ENCODE peak calls at places on chromosome 1, in nine cellular contexts. P, U, R, G, F, Y, L, Z and C are unnamed samples. For H3K9me3, the result is how much of the 10 kb centered on the place peaks cover.

GRCh38 chr1:37415611-37416244 is 58.7 kb upstream of the ZC3H12A start:
- DNase-seq in P (no peak), R (no peak), G (no peak), F (no peak), L (no peak), Z (peak), Y (no peak), U (no peak), C (no peak)

GRCh38 chr1:232968965-232969364 is 18.6 kb downstream of the NTPCR start:
- DNase-seq in Z (no peak), U (no peak), F (no peak), R (no peak), L (peak), G (peak), Y (no peak), P (no peak), C (no peak)

GRCh38 chr1:167489581-167490340 is 28.6 kb downstream of the CD247 start:
- DNase-seq in G (no peak), R (no peak), Y (no peak), Z (no peak), P (no peak), U (no peak), F (no peak), L (no peak), C (no peak)

GRCh38 chr1:203264052-203264501 is 34.6 kb upstream of the CHIT1 start:
- DNase-seq in R (no peak), F (no peak), L (no peak), P (no peak), U (no peak), G (no peak), Y (no peak), Z (no peak), C (no peak)

GRCh38 chr1:230753586-230754251 is 6.5 kb downstream of the CAPN9 start:
- DNase-seq in Z (peak), P (peak), F (no peak), L (no peak), U (peak), G (peak), Y (peak), R (no peak), C (peak)

GRCh38 chr1:53731201-53731600 is 7.8 kb downstream of the GLIS1 start:
- DNase-seq in G (no peak), P (no peak), U (no peak), Z (no peak), Y (no peak), F (no peak), L (no peak), R (no peak), C (no peak)

GRCh38 chr1:153697873-153698647 is 19.6 kb downstream of the NPR1 start:
- DNase-seq in P (no peak), G (peak), Y (peak), U (peak), Z (peak), R (peak), F (no peak), L (peak), C (peak)

GRCh38 chr1:88998716-88999115 is 6.3 kb upstream of the KYAT3 start:
- DNase-seq in R (no peak), L (peak), F (no peak), Z (no peak), Y (no peak), P (peak), G (no peak), U (no peak), C (no peak)

GRCh38 chr1:46797696-46798470 is 963 bp upstream of the CYP4B1 start:
- DNase-seq in Z (no peak), U (no peak), Y (no peak), L (no peak), R (no peak), F (no peak), P (no peak), G (no peak), C (no peak)

GRCh38 chr1:19074902-19075721 is 118.6 kb upstream of the IFFO2 start:
- DNase-seq in G (no peak), Z (no peak), U (no peak), F (no peak), Y (peak), R (no peak), P (peak), L (peak), C (peak)

GRCh38 chr1:230877139-230877923 is 9.0 kb upstream of the C1orf198 start:
- DNase-seq in Z (no peak), G (no peak), F (no peak), R (no peak), U (no peak), L (no peak), P (no peak), Y (no peak), C (no peak)

GRCh38 chr1:50973255-50973654 is 3.2 kb downstream of the CDKN2C start:
- DNase-seq in R (no peak), G (no peak), U (no peak), L (no peak), F (no peak), P (no peak), Y (no peak), Z (no peak), C (no peak)

GRCh38 chr1:207926984-207927383 is 16.1 kb upstream of the CD34 start:
- DNase-seq in F (no peak), R (no peak), Y (no peak), U (no peak), L (no peak), P (no peak), Z (no peak), G (no peak), C (no peak)

GRCh38 chr1:60273185-60273584 is 199.6 kb upstream of the C1orf87 start:
- DNase-seq in U (no peak), Z (no peak), P (no peak), Y (no peak), L (no peak), G (no peak), R (no peak), F (no peak), C (no peak)

GRCh38 chr1:34842952-34843371 is 16.6 kb downstream of the SMIM12 start:
- DNase-seq in Y (no peak), P (no peak), F (no peak), U (no peak), G (no peak), L (no peak), Z (no peak), R (peak), C (no peak)

GRCh38 chr1:165598676-165599059 is 32.4 kb upstream of the MGST3 start:
- DNase-seq in P (no peak), R (no peak), G (no peak), L (peak), F (no peak), Y (no peak), U (no peak), Z (no peak), C (no peak)

GRCh38 chr1:202639500-202639899 is 70.8 kb downstream of the SYT2 start:
- DNase-seq in Z (no peak), R (no peak), G (no peak), P (no peak), L (no peak), U (no peak), Y (no peak), F (no peak), C (no peak)

GRCh38 chr1:233295775-233296322 is 324 bp upstream of the PCNX2 start:
- DNase-seq in Z (no peak), L (no peak), Y (no peak), F (no peak), P (no peak), G (peak), U (no peak), R (no peak), C (no peak)

GRCh38 chr1:69569281-69569970 is 1.7 kb downstream of the LRRC7 start:
- DNase-seq in G (no peak), Y (no peak), P (no peak), F (no peak), U (no peak), R (no peak), L (peak), Z (no peak), C (no peak)

GRCh38 chr1:218164111-218164929 is 120.8 kb upstream of the RRP15 start:
- DNase-seq in L (peak), U (peak), Y (peak), R (no peak), F (no peak), G (peak), Z (peak), P (peak), C (peak)

GRCh38 chr1:184376359-184376758 is 10.5 kb upstream of the C1orf21 start:
- DNase-seq in F (no peak), G (no peak), L (no peak), U (no peak), P (no peak), R (no peak), Y (no peak), Z (no peak), C (no peak)

GRCh38 chr1:29514361-29515187 is 278.3 kb downstream of the PTPRU start:
- DNase-seq in U (no peak), F (no peak), Y (peak), R (peak), G (no peak), P (no peak), Z (peak), L (no peak), C (no peak)

GRCh38 chr1:54125671-54126070 is 27.1 kb downstream of the CDCP2 start:
- DNase-seq in Y (peak), G (peak), Z (peak), R (no peak), L (peak), P (peak), U (peak), F (no peak), C (peak)

GRCh38 chr1:7960165-7960564 is 1.3 kb upstream of the PARK7 start:
- DNase-seq in G (no peak), Z (no peak), F (no peak), L (no peak), R (no peak), P (no peak), Y (no peak), U (no peak), C (no peak)

GRCh38 chr1:7962011-7962335 is 462 bp downstream of the PARK7 start:
- DNase-seq in F (no peak), L (no peak), Z (no peak), U (no peak), R (no peak), Y (no peak), G (no peak), P (no peak), C (no peak)

GRCh38 chr1:7962636-7963377 is 1.3 kb downstream of the PARK7 start:
- DNase-seq in Y (no peak), Z (no peak), P (no peak), F (no peak), U (no peak), R (no peak), G (no peak), L (no peak), C (no peak)

GRCh38 chr1:7960867-7961198 is 678 bp upstream of the PARK7 start:
- DNase-seq in R (no peak), Y (no peak), G (no peak), L (no peak), F (no peak), P (no peak), U (no peak), Z (no peak), C (no peak)

GRCh38 chr1:7961199-7962010 is at the start of gene PARK7:
- DNase-seq in Y (peak), R (peak), U (peak), Z (peak), F (peak), G (peak), P (peak), L (peak), C (peak)
- TF ChIP-seq CTCF in Y (peak), R (peak), U (peak), Z (peak), F (peak), G (peak), P (no peak), L (peak), C (no peak)

GRCh38 chr1:156098782-156099181 is 15.7 kb upstream of the LMNA start:
- DNase-seq in Y (no peak), R (no peak), F (no peak), L (no peak), P (no peak), U (no peak), G (no peak), Z (no peak), C (no peak)
- H3K27ac ChIP-seq in Y (no peak), R (peak), F (peak), L (no peak), P (no peak), U (no peak), G (no peak), Z (no peak), C (no peak)

DNA sequence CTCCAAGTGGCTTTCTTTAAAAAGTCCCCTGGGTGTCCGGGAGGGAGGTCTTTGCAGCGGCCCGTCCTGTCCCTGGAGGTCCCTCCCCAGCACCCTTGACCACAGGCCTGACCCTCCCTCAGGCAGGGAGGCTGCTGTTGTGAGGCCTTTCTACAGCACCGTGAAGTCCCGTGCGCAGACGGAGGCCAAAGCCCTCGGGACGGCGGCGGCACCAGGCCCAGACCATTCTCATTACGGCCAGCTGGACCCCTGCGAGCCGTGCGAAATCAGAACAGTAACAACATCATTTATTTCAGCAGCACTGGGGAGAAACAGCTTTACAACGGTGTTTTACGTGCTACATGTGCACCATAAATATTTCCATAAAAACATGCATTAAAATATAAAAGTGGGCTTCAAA is 101.4 kb upstream of the ACTRT2 start:
- DNase-seq in Z (no peak), U (no peak), G (no peak), L (no peak), F (no peak), Y (no peak), P (no peak), R (no peak), C (no peak)
- H3K9me3 ChIP-seq in Z (under half), U (under half), G (under half), L (under half), F (under half), Y (under half), P (under half), R (under half), C (under half)

GRCh38 chr1:93056214-93056613 is 22.9 kb upstream of the MTF2 start:
- DNase-seq in P (no peak), L (no peak), U (no peak), R (no peak), G (no peak), Y (no peak), F (no peak), Z (no peak), C (no peak)

GRCh38 chr1:93056649-93057048 is 22.4 kb upstream of the MTF2 start:
- DNase-seq in P (no peak), L (no peak), Y (no peak), G (no peak), Z (no peak), U (no peak), F (no peak), R (no peak), C (no peak)

DNA sequence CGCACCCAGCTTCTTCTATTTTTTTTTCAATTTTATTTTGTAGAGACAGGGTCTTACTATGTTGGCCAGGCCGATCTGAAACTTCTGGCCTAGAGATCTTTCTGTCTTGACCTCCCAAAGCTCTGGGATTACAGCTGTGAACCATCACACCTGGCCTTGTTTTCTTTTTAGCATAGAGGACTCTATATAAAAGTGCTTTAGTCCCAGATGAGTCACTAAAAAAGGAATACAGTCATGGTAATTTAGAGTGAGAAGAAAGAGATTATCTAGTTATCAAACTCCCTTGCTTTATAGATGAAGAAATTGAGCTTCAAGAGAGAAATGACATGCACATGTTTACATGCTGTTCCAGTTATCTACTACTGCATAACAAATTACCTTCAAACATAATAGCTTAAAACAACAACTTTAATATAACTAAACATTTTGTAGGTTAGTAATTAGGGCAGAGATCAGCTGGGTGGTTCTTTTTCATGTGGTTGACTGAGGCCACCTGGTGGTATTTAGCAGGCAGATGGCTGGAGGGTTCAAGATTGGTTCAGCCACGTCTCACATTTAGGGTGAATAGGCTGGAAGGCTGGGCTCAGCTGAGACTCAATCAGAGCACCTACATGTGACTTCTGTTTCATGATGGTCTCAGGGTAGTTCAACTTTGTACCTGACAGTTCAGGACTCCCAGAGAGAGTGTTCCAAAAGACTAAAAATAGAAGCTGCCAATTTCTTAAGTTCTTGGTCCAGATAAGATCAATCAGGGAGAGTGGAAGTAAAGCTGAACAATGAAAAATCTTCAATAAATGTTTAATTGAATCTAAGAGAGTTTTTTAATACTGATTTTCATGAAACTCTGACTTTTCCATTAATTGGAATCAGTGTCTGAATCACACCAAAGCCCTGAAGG is 16.9 kb upstream of the MTF2 start:
- DNase-seq in L (peak), G (no peak), P (peak), F (no peak), U (no peak), R (no peak), Y (peak), Z (no peak), C (peak)
- TF ChIP-seq CTCF in L (peak), G (peak), P (no peak), F (peak), U (no peak), R (no peak), Y (peak), Z (peak), C (peak)

DNA sequence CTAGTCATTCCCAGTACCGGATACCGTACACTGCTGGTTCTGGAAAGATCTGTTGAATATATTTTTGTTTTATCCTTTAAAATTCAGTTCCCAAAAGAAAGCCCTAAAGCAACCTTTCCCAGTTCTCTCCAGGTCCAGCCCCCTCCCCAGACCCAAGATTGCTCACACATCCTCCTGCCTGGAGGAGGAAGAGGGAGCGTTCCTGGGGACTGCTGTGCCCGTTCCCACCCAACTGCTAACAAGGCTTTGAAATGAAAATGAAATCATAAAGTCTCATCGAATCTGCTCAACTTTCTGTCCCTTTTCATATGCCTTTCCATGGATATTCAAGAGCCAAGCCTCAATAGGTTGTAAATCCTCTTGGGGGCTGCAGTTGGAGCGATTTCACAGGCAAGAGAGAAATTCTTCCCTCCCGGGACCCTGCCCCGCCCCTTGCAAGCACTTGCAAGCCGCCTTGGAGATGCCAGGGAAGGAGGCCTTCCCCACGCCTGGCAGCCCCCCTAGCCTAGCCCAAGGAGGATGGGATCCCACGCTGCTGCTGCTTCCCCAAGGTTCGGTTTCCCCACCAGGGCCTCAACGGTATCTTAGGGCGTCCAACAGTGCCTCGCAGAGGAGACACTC is 113.2 kb upstream of the CACHD1 start:
- DNase-seq in P (no peak), F (no peak), L (no peak), Y (no peak), G (no peak), Z (no peak), R (no peak), U (no peak), C (no peak)
- H3K27ac ChIP-seq in P (no peak), F (no peak), L (no peak), Y (no peak), G (no peak), Z (no peak), R (no peak), U (no peak), C (no peak)

DNA sequence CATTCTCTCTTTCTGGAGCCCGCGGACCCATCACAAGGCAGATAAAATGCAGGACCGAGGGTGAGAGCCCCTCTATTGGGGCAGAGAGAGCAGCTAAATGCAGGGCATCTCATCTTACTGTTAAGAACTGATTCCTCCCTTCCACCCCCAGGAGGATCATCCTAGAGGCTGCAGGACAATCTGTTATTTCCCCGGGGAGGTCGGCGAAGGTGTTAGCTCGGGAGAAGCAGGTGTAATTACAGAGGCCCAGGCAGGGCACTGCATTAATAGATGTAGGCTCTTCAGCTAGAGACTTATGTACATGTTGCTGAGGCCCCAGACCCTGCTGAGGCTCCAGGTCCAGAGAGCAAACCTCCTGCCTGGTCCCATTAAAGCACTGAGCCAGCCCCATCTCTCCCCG is 320.3 kb upstream of the VAMP3 start:
- DNase-seq in Y (no peak), U (no peak), R (no peak), P (no peak), F (no peak), G (no peak), L (no peak), Z (no peak), C (no peak)
- H3K9me3 ChIP-seq in Y (under half), U (under half), R (under half), P (under half), F (under half), G (under half), L (under half), Z (under half), C (under half)

DNA sequence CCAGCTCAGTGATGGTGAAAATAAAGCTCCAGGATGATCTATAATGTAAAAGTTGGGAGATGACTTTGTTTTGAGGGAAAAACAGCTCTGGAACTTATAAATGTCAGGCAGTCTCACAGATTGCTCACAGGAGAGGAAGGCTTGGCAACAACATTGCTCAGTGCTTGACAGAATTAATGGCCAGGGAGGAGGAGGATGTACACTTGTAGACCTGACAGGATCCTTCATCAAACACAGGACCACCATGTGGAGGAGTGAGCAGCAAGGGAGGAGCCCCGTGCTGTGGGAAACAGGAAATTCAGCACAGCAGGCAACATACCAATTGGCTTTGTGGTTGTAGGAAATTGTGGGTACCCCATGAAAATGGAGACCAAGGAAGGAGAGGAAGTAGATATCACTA is 291.8 kb upstream of the CAMK1G start:
- DNase-seq in Y (no peak), L (no peak), P (no peak), F (no peak), R (no peak), Z (no peak), U (no peak), G (no peak), C (no peak)
- TF ChIP-seq CTCF in Y (no peak), L (no peak), P (no peak), F (no peak), R (no peak), Z (no peak), U (no peak), G (no peak), C (no peak)

GRCh38 chr1:100387644-100388350 is 35.5 kb downstream of the CDC14A start:
- DNase-seq in P (no peak), Y (no peak), U (no peak), F (no peak), G (no peak), L (no peak), R (no peak), Z (no peak), C (no peak)
- H3K27ac ChIP-seq in P (peak), Y (no peak), U (no peak), F (no peak), G (peak), L (peak), R (peak), Z (peak), C (no peak)